ENCODE peak calls at places on chromosomes 5 and 9, in eight cellular contexts. P is cardiac muscle cell, K is uterus, E is PC-3, Q is MM.1S, V is OCI-LY7, S is tibial artery, I is right atrium auricular region. C is an unnamed sample.
A peak's percentile ranks its signal among the peaks of the same experiment; 100 is the strongest.

GRCh38 chr5:132747693-132748440 is 641 bp downstream of the CCNI2 start:
- DNase-seq in P (peak; percentile 7), Q (no peak), S (no peak), K (no peak), V (no peak), I (no peak), E (no peak), C (no peak)

GRCh38 chr9:102479191-102479590 is 515.9 kb upstream of the CYLC2 start:
- DNase-seq in S (no peak), E (peak; percentile 51), K (no peak), P (no peak), I (no peak), Q (no peak), V (no peak), C (no peak)

GRCh38 chr9:123380852-123381705 is 25.1 kb downstream of the CRB2 start:
- DNase-seq in P (no peak), E (no peak), S (no peak), I (no peak), Q (no peak), K (no peak), V (no peak), C (no peak)

GRCh38 chr5:36722913-36723312 is 116.5 kb downstream of the SLC1A3 start:
- DNase-seq in I (no peak), K (no peak), V (no peak), Q (peak; percentile 35), E (peak; percentile 20), P (no peak), S (no peak), C (no peak)

GRCh38 chr5:111453747-111454146 is 58.6 kb downstream of the STARD4 start:
- DNase-seq in K (no peak), Q (no peak), S (no peak), P (no peak), V (no peak), I (no peak), E (no peak), C (no peak)

GRCh38 chr5:143650296-143650695 is 161.7 kb upstream of the HMHB1 start:
- DNase-seq in E (no peak), Q (no peak), S (no peak), I (no peak), P (no peak), K (no peak), V (no peak), C (no peak)

GRCh38 chr5:168162464-168162863 is 129.0 kb upstream of the WWC1 start:
- DNase-seq in I (no peak), Q (no peak), P (no peak), S (no peak), V (no peak), E (no peak), K (no peak), C (no peak)

GRCh38 chr5:54385994-54386393 is 69.5 kb upstream of the HSPB3 start:
- DNase-seq in E (no peak), I (no peak), V (no peak), Q (no peak), P (no peak), S (no peak), K (no peak), C (no peak)

GRCh38 chr9:2645569-2645968 is 24.0 kb downstream of the VLDLR start:
- DNase-seq in E (no peak), P (no peak), I (no peak), K (no peak), Q (peak; percentile 78), V (no peak), S (no peak), C (no peak)

GRCh38 chr9:132589148-132590036 is 7.0 kb downstream of the BARHL1 start:
- DNase-seq in V (no peak), E (no peak), I (no peak), Q (no peak), P (no peak), S (no peak), K (no peak), C (no peak)

GRCh38 chr9:126932871-126933321 is 18.3 kb downstream of the RALGPS1 start:
- DNase-seq in E (no peak), V (no peak), P (no peak), S (no peak), K (no peak), I (no peak), Q (no peak), C (no peak)

GRCh38 chr5:15525679-15526275 is 25.8 kb downstream of the FBXL7 start:
- DNase-seq in I (no peak), P (no peak), V (no peak), E (no peak), K (no peak), S (no peak), Q (no peak), C (no peak)

GRCh38 chr9:99867968-99868367 is 38.5 kb upstream of the STX17 start:
- DNase-seq in E (no peak), K (no peak), Q (peak; percentile 51), S (no peak), P (no peak), V (no peak), I (no peak), C (no peak)

GRCh38 chr5:80867233-80867632 is 92.9 kb upstream of the RASGRF2 start:
- DNase-seq in I (no peak), S (no peak), V (no peak), P (no peak), Q (no peak), E (no peak), K (no peak), C (no peak)

GRCh38 chr5:154779105-154779504 is 23.9 kb downstream of the LARP1 start:
- DNase-seq in E (peak; percentile 84), Q (no peak), P (no peak), V (no peak), S (no peak), I (no peak), K (no peak), C (no peak)

GRCh38 chr9:134058716-134059115 is 9.1 kb downstream of the BRD3 start:
- DNase-seq in E (peak; percentile 64), V (no peak), P (no peak), S (peak; percentile 43), I (no peak), Q (no peak), K (no peak), C (no peak)

GRCh38 chr9:134059188-134059641 is 8.6 kb downstream of the BRD3 start:
- DNase-seq in Q (no peak), S (peak; percentile 40), K (no peak), E (no peak), I (no peak), P (no peak), V (no peak), C (no peak)

GRCh38 chr9:134056483-134057310 is 11.1 kb downstream of the BRD3 start:
- DNase-seq in P (no peak), K (no peak), I (no peak), S (peak; percentile 55), E (no peak), Q (no peak), V (no peak), C (no peak)

GRCh38 chr9:134057311-134057665 is 10.5 kb downstream of the BRD3 start:
- DNase-seq in V (no peak), K (no peak), I (no peak), Q (no peak), S (peak; percentile 55), P (no peak), E (no peak), C (no peak)

DNA sequence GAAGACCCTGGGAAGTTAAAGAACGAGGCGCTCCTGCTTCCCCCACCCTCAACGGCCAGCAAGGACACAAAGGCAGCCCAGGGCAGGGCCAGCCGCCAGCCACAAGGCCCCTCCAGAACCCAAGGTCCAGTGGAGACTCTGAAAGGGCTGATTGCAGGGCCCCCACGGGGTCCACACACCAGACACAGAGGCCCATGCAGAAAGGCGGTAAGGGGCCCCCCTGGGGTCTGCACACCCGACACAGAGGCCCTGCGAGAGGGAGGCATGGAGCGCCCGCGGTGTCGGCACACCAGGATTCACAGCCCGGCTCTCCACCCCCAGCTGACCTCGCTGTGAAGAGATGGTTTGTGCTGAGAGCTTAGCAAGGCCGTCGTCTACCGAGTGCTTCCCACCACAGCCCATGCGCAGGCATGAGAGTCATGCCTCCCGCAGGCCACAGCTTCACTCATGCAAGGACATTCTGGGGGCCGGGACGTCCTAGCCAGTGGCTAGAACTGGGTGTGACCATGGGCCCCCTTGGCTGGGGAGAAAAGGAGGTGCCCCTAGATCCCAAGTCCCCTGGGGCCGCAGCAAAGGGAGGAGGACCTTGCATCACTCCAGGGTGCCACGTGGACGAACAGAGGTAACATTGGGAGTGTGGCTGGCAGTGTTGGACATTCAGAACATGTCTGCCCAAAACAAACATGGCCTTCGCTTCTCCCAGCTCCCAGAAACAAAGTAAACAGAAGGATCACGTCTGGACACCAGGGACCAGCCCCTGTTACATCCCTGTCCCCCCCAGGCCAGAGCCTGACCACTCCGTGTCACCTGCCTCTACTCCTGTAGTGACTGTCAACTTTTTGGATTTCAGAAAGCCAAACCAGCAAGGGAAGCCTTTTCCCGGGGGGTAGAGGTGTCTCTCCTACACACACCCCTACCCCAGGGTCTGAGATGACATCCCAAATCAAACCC is 9.8 kb downstream of the BRD3 start:
- DNase-seq in E (no peak), I (no peak), P (no peak), V (no peak), K (peak; percentile 12), S (peak; percentile 57), Q (no peak), C (no peak)
- H3K4me1 ChIP-seq in E (peaks cover 41% of the 10 kb centered on the region), I (peaks cover 79% of the 10 kb centered on the region), P (peaks cover 20% of the 10 kb centered on the region), V (peaks cover 14% of the 10 kb centered on the region), K (peaks cover 48% of the 10 kb centered on the region), S (no peaks in the 10 kb centered on the region), Q (peaks cover 21% of the 10 kb centered on the region), C (peaks cover 68% of the 10 kb centered on the region)

DNA sequence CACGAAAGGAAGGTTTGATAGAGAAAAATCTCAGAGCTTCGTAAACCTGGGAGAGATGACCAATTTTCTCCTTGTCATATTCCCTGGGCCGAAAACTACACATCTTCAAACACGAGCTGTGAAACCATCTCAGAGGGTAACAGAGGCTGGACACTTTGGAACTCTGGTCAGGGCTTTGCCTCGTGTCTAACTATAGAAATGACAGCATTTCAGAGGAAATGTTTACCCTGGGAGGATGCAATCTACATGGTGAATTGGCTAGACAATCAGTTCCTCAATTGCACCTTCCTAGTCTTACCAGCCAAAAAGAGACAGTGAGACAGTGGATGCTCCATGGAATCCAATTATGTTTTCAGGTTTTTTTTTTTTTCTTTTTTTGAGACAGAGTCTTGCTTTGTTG is 108.6 kb upstream of the PPP1R2B start:
- DNase-seq in E (no peak), K (no peak), P (no peak), Q (no peak), S (no peak), V (no peak), I (no peak), C (no peak)
- H3K9me3 ChIP-seq in E (peaks cover 5% of the 10 kb centered on the region), K (no peaks in the 10 kb centered on the region), P (no peaks in the 10 kb centered on the region), Q (no peaks in the 10 kb centered on the region), S (no peaks in the 10 kb centered on the region), V (no peaks in the 10 kb centered on the region), I (no peaks in the 10 kb centered on the region), C (no peaks in the 10 kb centered on the region)

DNA sequence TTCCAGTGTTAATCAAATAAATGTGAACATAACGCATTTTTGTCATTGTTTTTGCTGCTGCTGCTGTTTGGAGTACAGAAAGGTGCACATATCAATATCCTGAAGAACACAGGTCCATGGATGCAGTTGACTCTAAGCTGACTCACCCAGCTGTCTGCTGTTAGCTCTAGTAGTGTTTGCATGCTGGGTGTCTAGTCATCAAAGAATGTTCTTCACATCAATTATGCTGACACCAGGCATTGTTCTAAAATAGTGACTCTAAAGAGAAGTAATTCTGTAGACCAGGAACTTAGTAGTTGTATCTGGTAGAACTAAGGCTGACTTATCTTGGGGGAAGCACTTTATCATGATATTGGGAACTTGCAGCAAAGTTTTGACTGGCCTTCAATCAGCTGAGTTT is 55.7 kb upstream of the DPYSL3 start:
- DNase-seq in K (no peak), P (no peak), Q (no peak), V (no peak), I (no peak), E (peak; percentile 81), S (no peak), C (no peak)
- H3K27ac ChIP-seq in K (no peak overlapping the region), P (no peak overlapping the region), Q (no peak overlapping the region), V (no peak overlapping the region), I (no peak overlapping the region), E (no peak overlapping the region), S (no peak overlapping the region), C (no peak overlapping the region)

GRCh38 chr5:14187157-14187556 is 44.0 kb downstream of the TRIO start:
- DNase-seq in P (no peak), V (no peak), E (no peak), K (no peak), I (no peak), S (no peak), Q (no peak), C (no peak)
- H3K4me1 ChIP-seq in P (peaks cover 38% of the 10 kb centered on the region), V (no peaks in the 10 kb centered on the region), E (peaks cover 97% of the 10 kb centered on the region), K (peaks cover 6% of the 10 kb centered on the region), I (peaks cover 89% of the 10 kb centered on the region), S (peaks cover 5% of the 10 kb centered on the region), Q (no peaks in the 10 kb centered on the region), C (peaks cover 100% of the 10 kb centered on the region)

C was measured in heart right ventricle.